ENCODE peak calls at places on chromosomes 11 and 22, in eight cellular contexts. U is pancreas, Y is body of pancreas, F is GM23338, E is prostate gland, K is IMR-90, W is colonic mucosa, I is hepatocyte. V is an unnamed sample.

GRCh38 chr22:49948573-49948957 is 12.0 kb upstream of the PIM3 start:
- DNase-seq in E (no peak), K (no peak), Y (peak; percentile 39), I (no peak), F (no peak), W (no peak), U (no peak), V (no peak)

GRCh38 chr11:77195071-77195705 is 67.1 kb downstream of the MYO7A start:
- DNase-seq in W (no peak), U (peak; percentile 60), K (no peak), E (no peak), Y (no peak), F (no peak), I (no peak), V (no peak)

GRCh38 chr11:443542-444199 is 1.9 kb upstream of the ANO9 start:
- DNase-seq in Y (no peak), F (peak; percentile 43), U (peak; percentile 59), I (peak; percentile 31), K (peak; percentile 12), W (peak; percentile 53), E (no peak), V (no peak)

GRCh38 chr11:44178381-44178780 is 82.9 kb downstream of the EXT2 start:
- DNase-seq in E (no peak), Y (no peak), I (peak; percentile 34), U (no peak), K (peak; percentile 61), W (no peak), F (peak; percentile 61), V (no peak)

GRCh38 chr11:29634248-29634647 is 382.6 kb downstream of the KCNA4 start:
- DNase-seq in F (peak; percentile 27), W (no peak), U (no peak), Y (no peak), I (no peak), K (no peak), E (no peak), V (no peak)

GRCh38 chr22:46754110-46754799 is 8.2 kb upstream of the TBC1D22A start:
- DNase-seq in W (peak; percentile 94), K (peak; percentile 99), F (no peak), Y (peak; percentile 94), I (peak; percentile 89), U (peak; percentile 95), E (peak; percentile 42), V (no peak)

GRCh38 chr11:63680842-63681207 is 475 bp upstream of the RTN3 start:
- DNase-seq in K (no peak), Y (no peak), W (peak; percentile 29), F (peak; percentile 37), E (no peak), I (peak; percentile 15), U (no peak), V (peak; percentile 49)

GRCh38 chr22:24305260-24305692 is 34.6 kb downstream of the SPECC1L start:
- DNase-seq in F (no peak), W (no peak), I (no peak), U (no peak), Y (no peak), E (no peak), K (peak; percentile 4), V (no peak)

GRCh38 chr22:50671641-50672040 is 982 bp upstream of the SHANK3 start:
- DNase-seq in E (no peak), W (no peak), U (peak; percentile 39), K (no peak), Y (no peak), F (no peak), I (peak; percentile 3), V (no peak)

GRCh38 chr22:42307806-42308563 is 37.5 kb upstream of the TCF20 start:
- DNase-seq in U (no peak), W (no peak), Y (no peak), I (no peak), E (no peak), F (no peak), K (no peak), V (no peak)

GRCh38 chr11:27795955-27796861 is 96.0 kb upstream of the BDNF start:
- DNase-seq in W (peak; percentile 77), E (no peak), Y (no peak), U (peak; percentile 23), F (peak; percentile 69), K (peak; percentile 9), I (peak; percentile 41), V (peak; percentile 41)

GRCh38 chr11:119092880-119093665 is 8.4 kb downstream of the HMBS start:
- DNase-seq in U (no peak), Y (peak; percentile 53), I (no peak), W (no peak), K (peak; percentile 42), F (no peak), E (peak; percentile 67), V (no peak)

GRCh38 chr11:125170406-125171031 is 6.0 kb downstream of the PKNOX2 start:
- DNase-seq in E (no peak), W (no peak), I (peak; percentile 55), K (peak; percentile 92), F (peak; percentile 54), Y (peak; percentile 65), U (no peak), V (no peak)

GRCh38 chr11:107908211-107908610 is 20.0 kb upstream of the RAB39A start:
- DNase-seq in I (no peak), K (no peak), F (no peak), E (no peak), W (no peak), U (no peak), Y (no peak), V (no peak)

GRCh38 chr11:121367434-121367833 is 74.9 kb downstream of the SC5D start:
- DNase-seq in W (no peak), I (no peak), K (peak; percentile 4), E (no peak), Y (no peak), F (no peak), U (no peak), V (no peak)

GRCh38 chr11:86370922-86371614 is 3.6 kb upstream of the CCDC81 start:
- DNase-seq in W (no peak), F (peak; percentile 35), I (peak; percentile 54), Y (no peak), K (peak; percentile 40), E (peak; percentile 24), U (no peak), V (peak; percentile 75)

GRCh38 chr11:103806130-103806900 is 230.1 kb upstream of the DDI1 start:
- DNase-seq in U (no peak), W (no peak), E (no peak), K (peak; percentile 93), I (peak; percentile 20), Y (peak; percentile 38), F (no peak), V (no peak)

GRCh38 chr11:33742249-33742851 is 6.1 kb upstream of the CD59 start:
- DNase-seq in Y (no peak), U (no peak), K (no peak), W (no peak), F (no peak), E (no peak), I (no peak), V (no peak)

GRCh38 chr11:36311926-36312592 is 16.0 kb downstream of the PRR5L start:
- DNase-seq in U (no peak), K (peak; percentile 5), F (no peak), E (no peak), Y (no peak), I (no peak), W (no peak), V (no peak)

GRCh38 chr11:105399505-105399904 is 210.4 kb upstream of the GRIA4 start:
- DNase-seq in Y (no peak), I (no peak), U (no peak), K (no peak), W (no peak), F (no peak), E (no peak), V (no peak)

GRCh38 chr11:14320020-14320419 is 39.0 kb downstream of the RRAS2 start:
- DNase-seq in I (no peak), U (no peak), Y (no peak), F (no peak), W (no peak), E (no peak), K (peak; percentile 59), V (no peak)

GRCh38 chr11:62880231-62880802 is 379 bp upstream of the SLC3A2 start:
- DNase-seq in K (peak; percentile 88), Y (peak; percentile 48), W (no peak), E (peak; percentile 37), U (no peak), I (peak; percentile 66), F (no peak), V (peak; percentile 42)

DNA sequence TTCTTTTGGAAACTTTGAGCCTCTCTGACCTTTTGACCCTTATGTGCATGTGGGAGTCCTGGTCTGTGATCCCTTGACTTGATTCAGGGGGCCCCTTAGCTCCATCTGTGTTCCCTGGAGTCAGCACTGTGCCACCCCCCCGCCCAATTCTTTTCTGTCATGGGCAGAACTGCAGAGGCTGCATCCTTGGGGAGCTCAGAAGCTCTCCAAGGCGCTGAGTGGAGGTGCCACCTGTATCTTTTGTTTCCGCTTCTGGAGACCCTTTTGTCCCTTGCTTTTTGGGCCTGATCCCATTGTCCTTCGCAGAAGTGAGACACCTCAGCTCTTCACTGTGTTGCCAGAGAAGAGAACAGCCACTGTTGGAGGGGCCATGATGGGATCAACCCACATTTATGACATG is 2.4 kb upstream of the PACS1 start:
- DNase-seq in I (no peak), F (no peak), K (no peak), W (no peak), U (no peak), Y (no peak), E (no peak), V (no peak)
- H3K36me3 ChIP-seq in I (peaks cover 10% of the 10 kb centered on the region), F (peaks cover 40% of the 10 kb centered on the region), K (peaks cover 50% of the 10 kb centered on the region), W (peaks cover 19% of the 10 kb centered on the region), U (peaks cover 34% of the 10 kb centered on the region), Y (peaks cover 9% of the 10 kb centered on the region), E (peaks cover 21% of the 10 kb centered on the region), V (peaks cover 7% of the 10 kb centered on the region)

DNA sequence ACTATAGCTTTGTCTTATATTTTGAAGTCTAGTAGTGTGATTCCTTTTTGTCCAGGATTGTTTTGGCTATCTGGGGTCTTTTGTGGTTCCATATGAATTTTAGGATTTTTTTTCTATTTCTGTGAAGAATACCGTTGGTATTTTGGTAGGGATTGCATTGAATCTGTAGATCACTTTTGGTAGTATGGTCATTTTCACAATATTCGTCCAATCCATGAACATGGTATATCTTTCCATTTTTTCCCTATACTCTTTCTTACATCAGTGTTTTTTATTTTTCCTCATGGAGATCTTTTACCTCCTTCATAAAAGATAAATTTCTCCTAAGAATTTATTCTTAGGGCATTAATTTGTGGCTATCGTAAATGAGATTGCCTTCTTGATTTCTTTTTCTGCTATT is 29.1 kb downstream of the MADD start:
- DNase-seq in Y (no peak), I (no peak), W (no peak), E (no peak), K (no peak), U (no peak), F (no peak), V (no peak)
- H3K36me3 ChIP-seq in Y (peaks cover 19% of the 10 kb centered on the region), I (peaks cover 6% of the 10 kb centered on the region), W (peaks cover 36% of the 10 kb centered on the region), E (peaks cover 23% of the 10 kb centered on the region), K (peaks cover 31% of the 10 kb centered on the region), U (peaks cover 13% of the 10 kb centered on the region), F (peaks cover 32% of the 10 kb centered on the region), V (peaks cover 4% of the 10 kb centered on the region)

DNA sequence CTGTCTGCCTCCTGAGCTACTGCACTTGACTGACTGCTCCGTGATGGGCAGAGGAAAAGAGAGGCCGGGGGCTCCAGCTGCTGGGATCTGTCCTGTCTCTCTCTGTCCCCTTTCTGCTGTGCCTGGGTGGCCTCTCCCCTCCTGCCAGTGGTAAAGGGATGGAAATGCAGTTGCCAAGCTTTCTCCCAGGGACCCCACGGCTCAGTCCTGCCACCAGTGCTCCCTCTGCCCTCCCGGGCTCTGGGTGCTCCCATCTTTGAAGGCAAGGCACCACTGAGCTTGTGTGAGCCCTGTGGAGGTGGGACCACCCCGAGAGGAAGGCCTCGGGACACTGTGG is 32.0 kb downstream of the NADSYN1 start:
- DNase-seq in W (no peak), I (no peak), E (no peak), F (no peak), Y (no peak), K (no peak), U (no peak), V (no peak)
- H3K36me3 ChIP-seq in W (no peaks in the 10 kb centered on the region), I (no peaks in the 10 kb centered on the region), E (peaks cover 19% of the 10 kb centered on the region), F (peaks cover 10% of the 10 kb centered on the region), Y (peaks cover 10% of the 10 kb centered on the region), K (peaks cover 60% of the 10 kb centered on the region), U (no peaks in the 10 kb centered on the region), V (peaks cover 11% of the 10 kb centered on the region)

GRCh38 chr11:70281114-70281729 is 10.7 kb downstream of the PPFIA1 start:
- DNase-seq in W (no peak), U (no peak), E (no peak), K (peak; percentile 83), F (no peak), I (no peak), Y (no peak), V (peak; percentile 26)
- H3K36me3 ChIP-seq in W (peaks cover 4% of the 10 kb centered on the region), U (no peaks in the 10 kb centered on the region), E (peaks cover 3% of the 10 kb centered on the region), K (peaks cover 27% of the 10 kb centered on the region), F (peaks cover 26% of the 10 kb centered on the region), I (no peaks in the 10 kb centered on the region), Y (no peaks in the 10 kb centered on the region), V (peaks cover 9% of the 10 kb centered on the region)

V was measured in Caco-2.